ENCODE peak calls at places on chromosomes 2 and 18, in five cellular contexts. B is bronchial epithelial cell, Q is astrocyte of the spinal cord, Z is body of pancreas, G is gastrocnemius medialis. H is an unnamed sample.

GRCh38 chr18:24868331-24868730 is 407.9 kb downstream of the HRH4 start:
- DNase-seq in G (no peak), Z (no peak), Q (no peak), B (no peak), H (peak; percentile 20)

GRCh38 chr2:148253716-148254115 is 232.8 kb downstream of the MBD5 start:
- DNase-seq in G (no peak), B (peak; percentile 65), Z (no peak), Q (peak; percentile 26), H (no peak)

GRCh38 chr2:218400167-218400929 is 680 bp downstream of the CTDSP1 start:
- DNase-seq in G (no peak), B (no peak), Q (peak; percentile 13), Z (peak; percentile 56), H (no peak)

GRCh38 chr2:16208241-16208797 is 268.0 kb downstream of the MYCN start:
- DNase-seq in Q (no peak), Z (no peak), G (no peak), B (no peak), H (no peak)

GRCh38 chr18:3525870-3526420 is 76.0 kb downstream of the TGIF1 start:
- DNase-seq in Z (no peak), B (no peak), G (no peak), Q (peak; percentile 34), H (no peak)

GRCh38 chr2:45168731-45169338 is 159.6 kb upstream of the SIX2 start:
- DNase-seq in Z (peak; percentile 50), Q (peak; percentile 12), G (no peak), B (peak; percentile 11), H (no peak)

GRCh38 chr2:135641156-135642068 is 100.2 kb upstream of the UBXN4 start:
- DNase-seq in Q (no peak), G (no peak), B (no peak), Z (no peak), H (no peak)

GRCh38 chr2:7497223-7497622 is 580.0 kb downstream of the RNF144A start:
- DNase-seq in Z (no peak), Q (no peak), B (no peak), G (no peak), H (peak; percentile 25)

GRCh38 chr2:238947920-238948710 is 100.2 kb downstream of the TWIST2 start:
- DNase-seq in Q (peak; percentile 87), B (peak; percentile 98), G (no peak), Z (no peak), H (peak; percentile 88)

GRCh38 chr2:178478442-178479274 is at the start of gene FKBP7:
- DNase-seq in B (peak; percentile 58), Q (peak; percentile 84), G (peak; percentile 80), Z (peak; percentile 80), H (peak; percentile 77)

GRCh38 chr2:120053891-120054290 is 41.0 kb downstream of the EPB41L5 start:
- DNase-seq in Z (no peak), G (no peak), B (peak; percentile 64), Q (peak; percentile 13), H (peak; percentile 26)

GRCh38 chr2:232634319-232635150 is 1.1 kb downstream of the EFHD1 start:
- DNase-seq in B (no peak), Z (no peak), G (no peak), Q (no peak), H (peak; percentile 14)

GRCh38 chr2:227163998-227164744 is at the start of the genes COL4A3 and COL4A4:
- DNase-seq in Z (peak; percentile 69), Q (no peak), B (no peak), G (peak; percentile 72), H (no peak)

GRCh38 chr18:51578403-51578980 is 381.0 kb upstream of the MEX3C start:
- DNase-seq in G (no peak), B (no peak), Q (no peak), Z (no peak), H (no peak)

GRCh38 chr2:25021963-25022362 is 19.9 kb upstream of the EFR3B start:
- DNase-seq in Z (no peak), G (no peak), Q (no peak), B (no peak), H (no peak)

GRCh38 chr18:41993151-41993550 is 38.1 kb downstream of the PIK3C3 start:
- DNase-seq in Q (no peak), Z (no peak), B (no peak), G (no peak), H (peak; percentile 7)

GRCh38 chr2:134218928-134219707 is 34.8 kb upstream of the MGAT5 start:
- DNase-seq in G (no peak), Z (no peak), Q (no peak), B (no peak), H (no peak)

GRCh38 chr2:95057535-95058453 is 32.3 kb downstream of the MAL start:
- DNase-seq in Z (no peak), Q (no peak), G (no peak), B (no peak), H (no peak)

GRCh38 chr2:3108105-3108504 is 269.5 kb downstream of the EIPR1 start:
- DNase-seq in B (no peak), G (no peak), Q (no peak), Z (no peak), H (no peak)

GRCh38 chr2:216596234-216596985 is 36.8 kb upstream of the IGFBP2 start:
- DNase-seq in G (no peak), B (no peak), Z (no peak), Q (peak; percentile 62), H (peak; percentile 95)

GRCh38 chr2:9778012-9778411 is 65.3 kb upstream of the TAF1B start:
- DNase-seq in B (no peak), Q (no peak), Z (no peak), G (no peak), H (no peak)

GRCh38 chr2:240739797-240740196 is 48.1 kb downstream of the AQP12A start:
- DNase-seq in B (peak; percentile 22), Q (no peak), Z (no peak), G (no peak), H (no peak)

GRCh38 chr2:239951117-239951734 is 73.9 kb downstream of the NDUFA10 start:
- DNase-seq in B (no peak), G (no peak), Z (no peak), Q (no peak), H (no peak)

GRCh38 chr2:8402222-8402621 is 279.6 kb upstream of the ID2 start:
- DNase-seq in B (no peak), Z (no peak), G (no peak), Q (no peak), H (no peak)

GRCh38 chr2:214578395-214578794 is 167.5 kb downstream of the VWC2L start:
- DNase-seq in Q (no peak), G (no peak), Z (no peak), B (no peak), H (no peak)

GRCh38 chr2:121049141-121049540 is 235.9 kb downstream of the TFCP2L1 start:
- DNase-seq in G (no peak), B (no peak), Z (no peak), Q (no peak), H (no peak)

GRCh38 chr2:133326651-133327397 is 241.4 kb downstream of the NCKAP5 start:
- DNase-seq in G (no peak), B (peak; percentile 52), Q (peak; percentile 77), Z (no peak), H (peak; percentile 54)

GRCh38 chr2:74497777-74498499 is 1.5 kb downstream of the LBX2 start:
- DNase-seq in Z (no peak), Q (no peak), B (no peak), G (no peak), H (no peak)

GRCh38 chr2:26577442-26578433 is 63.4 kb downstream of the CIB4 start:
- DNase-seq in Q (peak; percentile 39), Z (peak; percentile 70), G (peak; percentile 29), B (peak; percentile 39), H (peak; percentile 54)

GRCh38 chr18:22486667-22487066 is 69.0 kb upstream of the CTAGE1 start:
- DNase-seq in G (no peak), B (no peak), Z (no peak), Q (no peak), H (no peak)

GRCh38 chr18:22488554-22488953 is 70.8 kb upstream of the CTAGE1 start:
- DNase-seq in Z (peak; percentile 19), B (no peak), Q (no peak), G (peak; percentile 9), H (peak; percentile 26)

GRCh38 chr18:22483407-22483806 is 65.7 kb upstream of the CTAGE1 start:
- DNase-seq in B (no peak), Q (no peak), G (no peak), Z (no peak), H (no peak)

GRCh38 chr18:22485808-22486244 is 68.1 kb upstream of the CTAGE1 start:
- DNase-seq in G (no peak), B (peak; percentile 89), Z (no peak), Q (peak; percentile 79), H (peak; percentile 39)

GRCh38 chr18:22482948-22483347 is 65.2 kb upstream of the CTAGE1 start:
- DNase-seq in G (no peak), Q (no peak), B (no peak), Z (no peak), H (no peak)
- TF ChIP-seq CTCF in G (no peak), Q (no peak), B (no peak), Z (no peak), H (no peak)

DNA sequence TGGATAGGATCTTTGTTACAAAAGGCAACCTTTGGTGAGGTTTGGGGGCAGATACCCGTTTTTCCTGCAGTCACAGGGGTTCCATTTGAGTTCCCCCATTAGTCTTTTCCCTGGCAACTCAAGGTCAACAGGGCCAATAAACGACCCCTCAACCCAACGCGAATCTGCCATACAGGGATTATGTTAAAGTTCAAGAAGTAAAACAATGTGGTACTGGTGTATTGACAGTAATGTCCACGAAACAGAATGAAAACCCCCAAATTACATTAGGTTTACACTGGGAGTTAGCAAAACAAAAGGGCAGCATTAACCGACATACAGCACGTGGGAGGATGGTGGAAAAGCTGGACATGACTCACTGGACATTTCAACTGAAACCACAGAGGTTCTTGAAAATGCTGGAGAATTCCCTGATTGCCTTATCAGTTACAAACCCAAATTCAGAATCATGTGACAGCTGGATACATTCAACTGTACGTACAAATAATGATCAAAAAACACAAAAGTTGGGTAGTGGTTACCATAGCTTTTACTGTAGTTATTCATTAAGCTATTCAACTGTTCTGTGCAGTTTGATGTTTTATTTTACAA is 4.9 kb upstream of the IMP4 start:
- DNase-seq in G (no peak), Z (no peak), Q (peak; percentile 70), B (peak; percentile 39), H (peak; percentile 32)
- H3K4me3 ChIP-seq in G (no peak overlapping the region), Z (no peak overlapping the region), Q (peak overlapping the region; percentile 45), B (no peak overlapping the region), H (no peak overlapping the region)

DNA sequence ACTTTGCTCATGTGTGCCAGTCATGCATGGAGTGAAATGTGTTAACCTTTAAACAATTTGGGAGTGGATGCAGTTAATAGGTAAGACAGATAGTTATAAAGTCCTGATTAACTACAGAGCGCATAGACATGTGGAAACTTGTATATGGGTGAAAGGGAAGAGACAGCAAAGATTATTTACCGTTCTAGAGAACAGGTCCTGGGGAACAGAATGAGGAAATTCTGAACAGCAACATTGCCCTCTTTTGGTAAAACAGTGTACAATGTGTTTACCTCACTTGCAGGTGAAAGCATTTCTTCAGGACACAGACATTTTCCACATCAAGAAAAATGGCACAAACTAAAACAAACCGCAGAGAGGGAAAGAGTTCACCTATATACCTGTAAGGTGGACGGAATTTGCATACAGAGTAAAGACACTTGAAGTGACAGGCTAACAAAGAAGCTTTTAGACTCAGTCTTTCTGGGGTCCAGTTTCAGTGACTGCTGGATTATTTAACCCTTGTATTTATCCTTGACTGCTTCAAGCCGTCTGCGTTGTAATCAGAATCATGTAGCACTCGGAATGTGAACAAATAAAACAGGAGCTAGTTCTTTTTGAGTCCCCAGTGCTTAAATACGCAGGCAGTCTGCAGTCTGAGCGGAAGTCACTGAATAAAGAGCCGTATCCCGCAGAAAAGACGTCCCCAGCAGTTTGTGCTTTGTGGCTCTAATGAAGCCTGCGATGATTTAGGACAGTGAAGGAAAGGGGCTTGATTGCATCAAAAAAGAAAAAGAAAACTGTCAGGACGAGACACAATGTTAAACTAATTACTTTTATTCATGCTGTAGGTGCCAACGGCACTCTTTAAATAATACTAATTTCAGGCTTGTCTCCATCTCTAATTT is 364.8 kb upstream of the GALNT5 start:
- DNase-seq in B (peak; percentile 96), Z (no peak), G (no peak), Q (peak; percentile 69), H (peak; percentile 13)
- TF ChIP-seq CTCF in B (peak; percentile 55), Z (peak; percentile 17), G (no peak), Q (peak; percentile 57), H (peak; percentile 50)

GRCh38 chr18:63160172-63160995 is 159.2 kb downstream of the BCL2 start:
- DNase-seq in G (no peak), Q (no peak), Z (no peak), B (peak; percentile 40), H (no peak)
- H3K4me3 ChIP-seq in G (no peak overlapping the region), Q (no peak overlapping the region), Z (no peak overlapping the region), B (no peak overlapping the region), H (no peak overlapping the region)

H was measured in AG10803.